ENCODE peak calls at places on chromosome 19, in seven cellular contexts. One of them, this sample, is unnamed.

GRCh38 chr19:39145180-39145953 is 19.8 kb downstream of the PAK4 start:
- DNase-seq in stimulated activated CD4-positive, alpha-beta T cell treated with anti-CD3 and anti-CD28 coated beads, Interleukin-1b, Interleukin-23, amount 100 ng/mL, for 24 hours: no peak
- DNase-seq in HAP-1: no peak
- DNase-seq in NCI-H526 treated with DMSO at 0.1 percent for 48 hours: peak
- DNase-seq in AG04449: no peak
- DNase-seq in neural progenitor cell: no peak
- DNase-seq in fibroblast of pulmonary artery: no peak
- DNase-seq in this sample: no peak

GRCh38 chr19:32453736-32454135 is 48.2 kb downstream of the DPY19L3 start:
- DNase-seq in HAP-1: no peak
- DNase-seq in AG04449: no peak
- DNase-seq in NCI-H526 treated with DMSO at 0.1 percent for 48 hours: no peak
- DNase-seq in fibroblast of pulmonary artery: peak
- DNase-seq in stimulated activated CD4-positive, alpha-beta T cell treated with anti-CD3 and anti-CD28 coated beads, Interleukin-1b, Interleukin-23, amount 100 ng/mL, for 24 hours: no peak
- DNase-seq in neural progenitor cell: no peak
- DNase-seq in this sample: no peak

GRCh38 chr19:10602330-10603083 is 15.4 kb upstream of the AP1M2 start:
- DNase-seq in fibroblast of pulmonary artery: peak
- DNase-seq in NCI-H526 treated with DMSO at 0.1 percent for 48 hours: peak
- DNase-seq in stimulated activated CD4-positive, alpha-beta T cell treated with anti-CD3 and anti-CD28 coated beads, Interleukin-1b, Interleukin-23, amount 100 ng/mL, for 24 hours: peak
- DNase-seq in neural progenitor cell: peak
- DNase-seq in AG04449: no peak
- DNase-seq in HAP-1: peak
- DNase-seq in this sample: peak

GRCh38 chr19:18254546-18255500 is 19.4 kb downstream of the IQCN start:
- DNase-seq in AG04449: no peak
- DNase-seq in HAP-1: no peak
- DNase-seq in stimulated activated CD4-positive, alpha-beta T cell treated with anti-CD3 and anti-CD28 coated beads, Interleukin-1b, Interleukin-23, amount 100 ng/mL, for 24 hours: no peak
- DNase-seq in NCI-H526 treated with DMSO at 0.1 percent for 48 hours: no peak
- DNase-seq in neural progenitor cell: no peak
- DNase-seq in fibroblast of pulmonary artery: no peak
- DNase-seq in this sample: no peak

GRCh38 chr19:44367024-44367423 is 10.5 kb upstream of the ZNF112 start:
- DNase-seq in stimulated activated CD4-positive, alpha-beta T cell treated with anti-CD3 and anti-CD28 coated beads, Interleukin-1b, Interleukin-23, amount 100 ng/mL, for 24 hours: no peak
- DNase-seq in AG04449: no peak
- DNase-seq in HAP-1: no peak
- DNase-seq in neural progenitor cell: no peak
- DNase-seq in NCI-H526 treated with DMSO at 0.1 percent for 48 hours: no peak
- DNase-seq in fibroblast of pulmonary artery: peak
- DNase-seq in this sample: no peak

GRCh38 chr19:35704218-35704617 is at the start of gene ZBTB32:
- DNase-seq in NCI-H526 treated with DMSO at 0.1 percent for 48 hours: no peak
- DNase-seq in fibroblast of pulmonary artery: peak
- DNase-seq in neural progenitor cell: peak
- DNase-seq in AG04449: no peak
- DNase-seq in HAP-1: no peak
- DNase-seq in stimulated activated CD4-positive, alpha-beta T cell treated with anti-CD3 and anti-CD28 coated beads, Interleukin-1b, Interleukin-23, amount 100 ng/mL, for 24 hours: no peak
- DNase-seq in this sample: no peak

GRCh38 chr19:7506385-7507328 is 9.2 kb upstream of the ZNF358 start:
- DNase-seq in neural progenitor cell: peak
- DNase-seq in AG04449: no peak
- DNase-seq in NCI-H526 treated with DMSO at 0.1 percent for 48 hours: peak
- DNase-seq in stimulated activated CD4-positive, alpha-beta T cell treated with anti-CD3 and anti-CD28 coated beads, Interleukin-1b, Interleukin-23, amount 100 ng/mL, for 24 hours: no peak
- DNase-seq in fibroblast of pulmonary artery: peak
- DNase-seq in HAP-1: peak
- DNase-seq in this sample: no peak

GRCh38 chr19:38148337-38148736 is 75.7 kb downstream of the DPF1 start:
- DNase-seq in neural progenitor cell: no peak
- DNase-seq in NCI-H526 treated with DMSO at 0.1 percent for 48 hours: no peak
- DNase-seq in fibroblast of pulmonary artery: no peak
- DNase-seq in AG04449: no peak
- DNase-seq in HAP-1: no peak
- DNase-seq in stimulated activated CD4-positive, alpha-beta T cell treated with anti-CD3 and anti-CD28 coated beads, Interleukin-1b, Interleukin-23, amount 100 ng/mL, for 24 hours: no peak
- DNase-seq in this sample: no peak

GRCh38 chr19:35340431-35340830 is 7.3 kb upstream of the FFAR1 start:
- DNase-seq in NCI-H526 treated with DMSO at 0.1 percent for 48 hours: no peak
- DNase-seq in neural progenitor cell: no peak
- DNase-seq in HAP-1: no peak
- DNase-seq in stimulated activated CD4-positive, alpha-beta T cell treated with anti-CD3 and anti-CD28 coated beads, Interleukin-1b, Interleukin-23, amount 100 ng/mL, for 24 hours: no peak
- DNase-seq in AG04449: no peak
- DNase-seq in fibroblast of pulmonary artery: no peak
- DNase-seq in this sample: no peak

GRCh38 chr19:12983561-12984142 is 11.6 kb upstream of the NFIX start:
- DNase-seq in AG04449: no peak
- DNase-seq in fibroblast of pulmonary artery: peak
- DNase-seq in neural progenitor cell: peak
- DNase-seq in stimulated activated CD4-positive, alpha-beta T cell treated with anti-CD3 and anti-CD28 coated beads, Interleukin-1b, Interleukin-23, amount 100 ng/mL, for 24 hours: peak
- DNase-seq in NCI-H526 treated with DMSO at 0.1 percent for 48 hours: no peak
- DNase-seq in HAP-1: peak
- DNase-seq in this sample: peak

GRCh38 chr19:11187409-11187808 is 9.9 kb downstream of the KANK2 start:
- DNase-seq in AG04449: no peak
- DNase-seq in stimulated activated CD4-positive, alpha-beta T cell treated with anti-CD3 and anti-CD28 coated beads, Interleukin-1b, Interleukin-23, amount 100 ng/mL, for 24 hours: no peak
- DNase-seq in NCI-H526 treated with DMSO at 0.1 percent for 48 hours: no peak
- DNase-seq in fibroblast of pulmonary artery: no peak
- DNase-seq in HAP-1: no peak
- DNase-seq in neural progenitor cell: no peak
- DNase-seq in this sample: no peak

GRCh38 chr19:19269952-19270694 is 3.0 kb downstream of the TM6SF2 start:
- DNase-seq in neural progenitor cell: no peak
- DNase-seq in HAP-1: no peak
- DNase-seq in AG04449: no peak
- DNase-seq in NCI-H526 treated with DMSO at 0.1 percent for 48 hours: no peak
- DNase-seq in fibroblast of pulmonary artery: no peak
- DNase-seq in stimulated activated CD4-positive, alpha-beta T cell treated with anti-CD3 and anti-CD28 coated beads, Interleukin-1b, Interleukin-23, amount 100 ng/mL, for 24 hours: no peak
- DNase-seq in this sample: no peak

GRCh38 chr19:3034845-3035541 is 5.9 kb upstream of the TLE2 start:
- DNase-seq in HAP-1: no peak
- DNase-seq in neural progenitor cell: peak
- DNase-seq in NCI-H526 treated with DMSO at 0.1 percent for 48 hours: no peak
- DNase-seq in stimulated activated CD4-positive, alpha-beta T cell treated with anti-CD3 and anti-CD28 coated beads, Interleukin-1b, Interleukin-23, amount 100 ng/mL, for 24 hours: no peak
- DNase-seq in AG04449: no peak
- DNase-seq in fibroblast of pulmonary artery: peak
- DNase-seq in this sample: no peak

GRCh38 chr19:6048808-6049405 is 61.4 kb downstream of the RFX2 start:
- DNase-seq in HAP-1: peak
- DNase-seq in NCI-H526 treated with DMSO at 0.1 percent for 48 hours: peak
- DNase-seq in fibroblast of pulmonary artery: peak
- DNase-seq in stimulated activated CD4-positive, alpha-beta T cell treated with anti-CD3 and anti-CD28 coated beads, Interleukin-1b, Interleukin-23, amount 100 ng/mL, for 24 hours: peak
- DNase-seq in neural progenitor cell: peak
- DNase-seq in AG04449: no peak
- DNase-seq in this sample: peak

GRCh38 chr19:50602496-50602895 is 34.3 kb upstream of the LRRC4B start:
- DNase-seq in fibroblast of pulmonary artery: no peak
- DNase-seq in stimulated activated CD4-positive, alpha-beta T cell treated with anti-CD3 and anti-CD28 coated beads, Interleukin-1b, Interleukin-23, amount 100 ng/mL, for 24 hours: no peak
- DNase-seq in neural progenitor cell: no peak
- DNase-seq in AG04449: no peak
- DNase-seq in NCI-H526 treated with DMSO at 0.1 percent for 48 hours: no peak
- DNase-seq in HAP-1: no peak
- DNase-seq in this sample: no peak

GRCh38 chr19:18098891-18099622 is 1.5 kb downstream of the MAST3 start:
- DNase-seq in HAP-1: no peak
- DNase-seq in NCI-H526 treated with DMSO at 0.1 percent for 48 hours: no peak
- DNase-seq in AG04449: no peak
- DNase-seq in neural progenitor cell: peak
- DNase-seq in stimulated activated CD4-positive, alpha-beta T cell treated with anti-CD3 and anti-CD28 coated beads, Interleukin-1b, Interleukin-23, amount 100 ng/mL, for 24 hours: no peak
- DNase-seq in fibroblast of pulmonary artery: no peak
- DNase-seq in this sample: no peak

GRCh38 chr19:12034610-12035009 is 869 bp downstream of the ZNF433 start:
- DNase-seq in AG04449: no peak
- DNase-seq in NCI-H526 treated with DMSO at 0.1 percent for 48 hours: no peak
- DNase-seq in HAP-1: no peak
- DNase-seq in fibroblast of pulmonary artery: no peak
- DNase-seq in stimulated activated CD4-positive, alpha-beta T cell treated with anti-CD3 and anti-CD28 coated beads, Interleukin-1b, Interleukin-23, amount 100 ng/mL, for 24 hours: no peak
- DNase-seq in neural progenitor cell: peak
- DNase-seq in this sample: no peak

GRCh38 chr19:11767633-11768133 is 883 bp downstream of the ZNF441 start:
- DNase-seq in NCI-H526 treated with DMSO at 0.1 percent for 48 hours: no peak
- DNase-seq in fibroblast of pulmonary artery: peak
- DNase-seq in AG04449: no peak
- DNase-seq in HAP-1: no peak
- DNase-seq in stimulated activated CD4-positive, alpha-beta T cell treated with anti-CD3 and anti-CD28 coated beads, Interleukin-1b, Interleukin-23, amount 100 ng/mL, for 24 hours: no peak
- DNase-seq in neural progenitor cell: peak
- DNase-seq in this sample: no peak

GRCh38 chr19:2804156-2805004 is 15.3 kb upstream of the ZNF554 start:
- DNase-seq in NCI-H526 treated with DMSO at 0.1 percent for 48 hours: no peak
- DNase-seq in stimulated activated CD4-positive, alpha-beta T cell treated with anti-CD3 and anti-CD28 coated beads, Interleukin-1b, Interleukin-23, amount 100 ng/mL, for 24 hours: no peak
- DNase-seq in AG04449: no peak
- DNase-seq in neural progenitor cell: no peak
- DNase-seq in fibroblast of pulmonary artery: no peak
- DNase-seq in HAP-1: no peak
- DNase-seq in this sample: no peak

GRCh38 chr19:6539514-6539913 is 8.7 kb downstream of the TNFSF9 start:
- DNase-seq in stimulated activated CD4-positive, alpha-beta T cell treated with anti-CD3 and anti-CD28 coated beads, Interleukin-1b, Interleukin-23, amount 100 ng/mL, for 24 hours: no peak
- DNase-seq in neural progenitor cell: no peak
- DNase-seq in AG04449: no peak
- DNase-seq in NCI-H526 treated with DMSO at 0.1 percent for 48 hours: no peak
- DNase-seq in HAP-1: no peak
- DNase-seq in fibroblast of pulmonary artery: no peak
- DNase-seq in this sample: no peak

GRCh38 chr19:42178791-42179500 is 38.5 kb downstream of the DEDD2 start:
- DNase-seq in NCI-H526 treated with DMSO at 0.1 percent for 48 hours: no peak
- DNase-seq in fibroblast of pulmonary artery: no peak
- DNase-seq in stimulated activated CD4-positive, alpha-beta T cell treated with anti-CD3 and anti-CD28 coated beads, Interleukin-1b, Interleukin-23, amount 100 ng/mL, for 24 hours: no peak
- DNase-seq in neural progenitor cell: no peak
- DNase-seq in AG04449: no peak
- DNase-seq in HAP-1: no peak
- DNase-seq in this sample: no peak

GRCh38 chr19:54626757-54627156 is 3.5 kb upstream of the LILRB1 start:
- DNase-seq in fibroblast of pulmonary artery: no peak
- DNase-seq in stimulated activated CD4-positive, alpha-beta T cell treated with anti-CD3 and anti-CD28 coated beads, Interleukin-1b, Interleukin-23, amount 100 ng/mL, for 24 hours: no peak
- DNase-seq in NCI-H526 treated with DMSO at 0.1 percent for 48 hours: no peak
- DNase-seq in HAP-1: no peak
- DNase-seq in AG04449: no peak
- DNase-seq in neural progenitor cell: no peak
- DNase-seq in this sample: no peak

GRCh38 chr19:44993926-44994537 is 7.2 kb upstream of the RELB start:
- DNase-seq in stimulated activated CD4-positive, alpha-beta T cell treated with anti-CD3 and anti-CD28 coated beads, Interleukin-1b, Interleukin-23, amount 100 ng/mL, for 24 hours: no peak
- DNase-seq in fibroblast of pulmonary artery: no peak
- DNase-seq in neural progenitor cell: no peak
- DNase-seq in NCI-H526 treated with DMSO at 0.1 percent for 48 hours: no peak
- DNase-seq in HAP-1: no peak
- DNase-seq in AG04449: no peak
- DNase-seq in this sample: no peak

This sample was measured in D721Med.